ENCODE peak calls at places on chromosomes 5 and 9, in five cellular contexts. J is IMR-90, U is neuronal stem cell, Y is mesenchymal stem cell, N is H1. L is an unnamed sample.
A peak's percentile ranks its signal among the peaks of the same experiment; 100 is the strongest.

GRCh38 chr5:116355819-116356601 is 218.6 kb downstream of the SEMA6A start:
- DNase-seq in J (no peak), U (no peak), Y (no peak), N (no peak), L (no peak)

GRCh38 chr9:93156475-93157008 is 22.5 kb upstream of the NINJ1 start:
- DNase-seq in J (no peak), U (no peak), Y (no peak), N (no peak), L (no peak)

GRCh38 chr5:17910318-17910717 is 276.1 kb downstream of the TAF11L14 start:
- DNase-seq in J (peak; percentile 20), U (no peak), Y (no peak), N (no peak), L (peak; percentile 63)

GRCh38 chr5:2206244-2207108 is 323.8 kb upstream of the IRX4 start:
- DNase-seq in J (no peak), U (peak; percentile 77), Y (no peak), N (no peak), L (no peak)

GRCh38 chr5:135989686-135990085 is 34.9 kb upstream of the LECT2 start:
- DNase-seq in J (no peak), U (no peak), Y (no peak), N (no peak), L (no peak)

GRCh38 chr9:131997779-131998178 is 81.9 kb downstream of the MED27 start:
- DNase-seq in J (peak; percentile 53), U (no peak), Y (no peak), N (no peak), L (no peak)

GRCh38 chr9:78041971-78042370 is 10.4 kb upstream of the GNAQ start:
- DNase-seq in J (no peak), U (no peak), Y (no peak), N (no peak), L (no peak)

GRCh38 chr9:20783057-20784038 is 99.3 kb downstream of the FOCAD start:
- DNase-seq in J (peak; percentile 11), U (no peak), Y (no peak), N (no peak), L (no peak)

GRCh38 chr9:35914307-35914807 is 5.1 kb downstream of the SPAAR start:
- DNase-seq in J (peak; percentile 47), U (peak; percentile 62), Y (peak; percentile 46), N (no peak), L (peak; percentile 59)

GRCh38 chr9:16245756-16246440 is 624.6 kb downstream of the BNC2 start:
- DNase-seq in J (peak; percentile 20), U (no peak), Y (no peak), N (no peak), L (no peak)

GRCh38 chr9:20382460-20383071 is 239.7 kb downstream of the MLLT3 start:
- DNase-seq in J (peak; percentile 78), U (no peak), Y (peak; percentile 50), N (no peak), L (no peak)

GRCh38 chr9:90300901-90301688 is 341.5 kb downstream of the DIRAS2 start:
- DNase-seq in J (peak; percentile 91), U (no peak), Y (peak; percentile 94), N (no peak), L (peak; percentile 92)

GRCh38 chr9:100355561-100355960 is 2.8 kb upstream of the TEX10 start:
- DNase-seq in J (no peak), U (no peak), Y (peak; percentile 9), N (no peak), L (no peak)

GRCh38 chr9:131669234-131670172 is 70.4 kb downstream of the RAPGEF1 start:
- DNase-seq in J (no peak), U (no peak), Y (no peak), N (no peak), L (no peak)

GRCh38 chr9:115000217-115000639 is 69.8 kb upstream of the TNFSF8 start:
- DNase-seq in J (no peak), U (no peak), Y (no peak), N (no peak), L (no peak)

GRCh38 chr5:3325206-3325605 is 270.4 kb upstream of the IRX1 start:
- DNase-seq in J (no peak), U (no peak), Y (no peak), N (no peak), L (no peak)

GRCh38 chr9:130331573-130331972 is 66.0 kb downstream of the HMCN2 start:
- DNase-seq in J (peak; percentile 74), U (no peak), Y (peak; percentile 81), N (no peak), L (peak; percentile 91)

GRCh38 chr5:139387611-139388197 is 2.0 kb downstream of the MZB1 start:
- DNase-seq in J (no peak), U (no peak), Y (no peak), N (no peak), L (no peak)

GRCh38 chr9:125343518-125344284 is 82.1 kb downstream of the GAPVD1 start:
- DNase-seq in J (peak; percentile 76), U (peak; percentile 57), Y (peak; percentile 59), N (no peak), L (no peak)

GRCh38 chr5:14665949-14666741 is 1.6 kb downstream of the OTULIN start:
- DNase-seq in J (peak; percentile 33), U (no peak), Y (peak; percentile 44), N (no peak), L (peak; percentile 31)

GRCh38 chr5:144205141-144205551 is 34.5 kb downstream of the KCTD16 start:
- DNase-seq in J (peak; percentile 50), U (no peak), Y (peak; percentile 49), N (peak; percentile 76), L (no peak)

GRCh38 chr5:177508217-177508611 is 1.4 kb downstream of the DOK3 start:
- DNase-seq in J (no peak), U (no peak), Y (no peak), N (no peak), L (no peak)

GRCh38 chr5:94746731-94747124 is 128.3 kb downstream of the SLF1 start:
- DNase-seq in J (no peak), U (no peak), Y (peak; percentile 18), N (no peak), L (no peak)

GRCh38 chr5:12658871-12659446 is 754.7 kb upstream of the CTNND2 start:
- DNase-seq in J (no peak), U (no peak), Y (no peak), N (no peak), L (no peak)

GRCh38 chr5:61910771-61911170 is 395.2 kb upstream of the KIF2A start:
- DNase-seq in J (no peak), U (no peak), Y (no peak), N (no peak), L (no peak)

GRCh38 chr5:106640511-106640910 is 1030.2 kb downstream of the EFNA5 start:
- DNase-seq in J (no peak), U (no peak), Y (no peak), N (no peak), L (no peak)

GRCh38 chr9:83633260-83633659 is 10.3 kb downstream of the IDNK start:
- DNase-seq in J (no peak), U (no peak), Y (no peak), N (no peak), L (no peak)

GRCh38 chr9:33187519-33188218 is 20.5 kb upstream of the B4GALT1 start:
- DNase-seq in J (peak; percentile 79), U (no peak), Y (no peak), N (no peak), L (no peak)

GRCh38 chr9:16704489-16705111 is 165.9 kb downstream of the BNC2 start:
- DNase-seq in J (peak; percentile 80), U (no peak), Y (no peak), N (no peak), L (no peak)

GRCh38 chr9:2066312-2067273 is 51.4 kb downstream of the SMARCA2 start:
- DNase-seq in J (peak; percentile 26), U (no peak), Y (peak; percentile 11), N (no peak), L (peak; percentile 84)

GRCh38 chr5:109692011-109692410 is 2.3 kb downstream of the MAN2A1 start:
- DNase-seq in J (peak; percentile 64), U (no peak), Y (peak; percentile 63), N (no peak), L (peak; percentile 40)

GRCh38 chr5:36272136-36272665 is 29.5 kb downstream of the RANBP3L start:
- DNase-seq in J (no peak), U (no peak), Y (no peak), N (no peak), L (no peak)

GRCh38 chr9:101470929-101471328 is 35.4 kb upstream of the ALDOB start:
- DNase-seq in J (no peak), U (no peak), Y (no peak), N (no peak), L (no peak)

GRCh38 chr5:66820630-66821207 is 224.5 kb downstream of the MAST4 start:
- DNase-seq in J (no peak), U (no peak), Y (no peak), N (no peak), L (no peak)
- H3K4me2 ChIP-seq in J (no peak overlapping the region), U (no peak overlapping the region), Y (no peak overlapping the region), N (no peak overlapping the region), L (no peak overlapping the region)

DNA sequence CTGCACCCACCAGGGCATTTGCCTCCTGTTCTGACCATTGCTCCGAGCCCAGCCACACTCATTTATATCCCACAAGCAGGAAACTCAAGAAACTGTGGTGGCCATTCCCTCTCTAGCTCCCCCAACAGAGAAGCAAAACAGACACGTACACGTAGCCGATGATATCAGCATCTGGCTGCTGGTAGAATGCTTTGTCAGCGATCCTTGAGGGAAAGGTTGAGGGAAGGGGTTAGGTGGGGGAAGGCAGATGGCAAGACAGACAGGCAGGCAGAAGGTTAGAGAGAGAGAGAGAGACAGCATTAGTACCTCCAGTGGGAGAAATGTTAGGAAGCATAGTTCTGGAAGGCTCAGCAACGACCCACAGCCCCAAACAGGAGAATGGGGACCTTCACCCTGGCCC is 7.8 kb downstream of the HIGD2A start:
- DNase-seq in J (peak; percentile 31), U (no peak), Y (peak; percentile 68), N (no peak), L (no peak)
- H3K36me3 ChIP-seq in J (peaks cover 27% of the 10 kb centered on the region), U (peaks cover 7% of the 10 kb centered on the region), Y (peaks cover 52% of the 10 kb centered on the region), N (no peaks in the 10 kb centered on the region), L (peaks cover 59% of the 10 kb centered on the region)

GRCh38 chr9:113796651-113797426 is 79.3 kb upstream of the ZNF618 start:
- DNase-seq in J (no peak), U (no peak), Y (no peak), N (peak; percentile 49), L (no peak)
- H3K14ac ChIP-seq in J (no peak overlapping the region), U (peak overlapping the region; percentile 59), Y (no peak overlapping the region), N (no peak overlapping the region), L (no peak overlapping the region)

DNA sequence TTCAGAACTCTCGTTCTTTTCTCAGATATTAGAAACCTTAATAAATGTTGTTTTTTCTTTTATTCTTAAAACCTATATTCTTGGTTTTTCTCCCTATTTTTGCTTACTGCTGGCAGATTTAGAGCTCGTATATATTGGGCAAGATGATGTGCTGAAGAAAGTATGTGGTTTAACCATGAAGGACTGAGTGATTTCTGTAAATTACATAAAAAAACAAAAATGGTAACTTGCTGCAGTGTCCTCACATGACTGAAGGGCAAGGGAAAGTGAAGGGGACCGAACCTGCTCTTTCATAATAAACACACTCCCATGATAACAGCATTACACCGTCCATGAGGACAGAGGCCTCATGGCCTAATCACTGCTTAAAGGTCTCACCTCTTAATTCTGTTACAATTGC is 393.8 kb upstream of the ZNF608 start:
- DNase-seq in J (peak; percentile 45), U (no peak), Y (peak; percentile 59), N (no peak), L (no peak)
- H3K4me2 ChIP-seq in J (peak overlapping the region; percentile 42), U (no peak overlapping the region), Y (no peak overlapping the region), N (no peak overlapping the region), L (no peak overlapping the region)